ENCODE peak calls at places on chromosomes 1 and 21, in four cellular contexts. V, O, I and X are unnamed samples.

GRCh38 chr21:43312751-43313169 is 114.2 kb downstream of the SIK1 start:
- DNase-seq in O (peak), I (no peak), V (peak), X (no peak)

GRCh38 chr21:45104560-45104959 is 30.2 kb downstream of the ADARB1 start:
- DNase-seq in O (no peak), I (no peak), V (no peak), X (peak)

GRCh38 chr1:153355445-153356071 is 2.1 kb upstream of the S100A9 start:
- DNase-seq in I (peak), O (peak), V (peak), X (peak)

GRCh38 chr1:236608930-236609726 is 4.8 kb upstream of the HEATR1 start:
- DNase-seq in I (peak), V (peak), O (peak), X (peak)

GRCh38 chr1:117189109-117189437 is 21.7 kb downstream of the VTCN1 start:
- DNase-seq in I (no peak), O (no peak), V (no peak), X (no peak)

GRCh38 chr1:25649041-25649440 is 32.5 kb downstream of the MAN1C1 start:
- DNase-seq in O (no peak), I (no peak), V (no peak), X (no peak)

GRCh38 chr1:191888996-191889622 is 269.2 kb upstream of the RGS18 start:
- DNase-seq in V (no peak), O (no peak), I (peak), X (no peak)

GRCh38 chr1:205037539-205037938 is 5.5 kb upstream of the CNTN2 start:
- DNase-seq in I (no peak), O (no peak), V (no peak), X (no peak)

GRCh38 chr1:8879348-8880067 is 1.0 kb upstream of the ENO1 start:
- DNase-seq in V (no peak), I (no peak), O (no peak), X (no peak)

GRCh38 chr21:25243809-25244208 is 363.5 kb downstream of the MRPL39 start:
- DNase-seq in I (no peak), O (no peak), V (no peak), X (no peak)

GRCh38 chr1:165403835-165404482 is 41.0 kb downstream of the RXRG start:
- DNase-seq in I (no peak), V (no peak), O (peak), X (peak)

GRCh38 chr1:49197081-49197480 is 420.4 kb upstream of the BEND5 start:
- DNase-seq in V (no peak), I (no peak), O (no peak), X (no peak)

GRCh38 chr1:29243023-29243862 is 6.9 kb downstream of the PTPRU start:
- DNase-seq in O (no peak), I (no peak), V (no peak), X (no peak)

GRCh38 chr1:53557369-53557768 is 98.2 kb downstream of the DMRTB1 start:
- DNase-seq in O (no peak), V (no peak), I (no peak), X (no peak)
- TF ChIP-seq CTCF in O (no peak), V (no peak), I (no peak), X (no peak)

GRCh38 chr1:54329337-54329954 is 76.7 kb downstream of the SSBP3 start:
- DNase-seq in O (no peak), I (no peak), V (no peak), X (no peak)

GRCh38 chr1:54325705-54326461 is 80.3 kb downstream of the SSBP3 start:
- DNase-seq in O (no peak), I (no peak), V (no peak), X (no peak)

GRCh38 chr1:54326577-54327385 is 79.4 kb downstream of the SSBP3 start:
- DNase-seq in O (no peak), I (no peak), V (no peak), X (no peak)

GRCh38 chr1:54327386-54328116 is 78.6 kb downstream of the SSBP3 start:
- DNase-seq in I (peak), V (no peak), O (no peak), X (no peak)

GRCh38 chr1:54328117-54328636 is 78.0 kb downstream of the SSBP3 start:
- DNase-seq in I (no peak), O (no peak), V (no peak), X (no peak)
- TF ChIP-seq CTCF in I (no peak), O (no peak), V (no peak), X (no peak)

GRCh38 chr1:110477445-110477957 is 26.6 kb downstream of the PROK1 start:
- DNase-seq in O (no peak), V (no peak), I (no peak), X (peak)
- TF ChIP-seq CTCF in O (no peak), V (no peak), I (peak), X (peak)

GRCh38 chr1:203038217-203038741 is 12.0 kb downstream of the PPFIA4 start:
- DNase-seq in O (no peak), I (peak), V (peak), X (peak)
- TF ChIP-seq CTCF in O (no peak), I (peak), V (peak), X (no peak)

GRCh38 chr1:15064217-15064929 is 89.2 kb upstream of the TMEM51 start:
- DNase-seq in O (no peak), I (no peak), V (no peak), X (no peak)
- TF ChIP-seq CTCF in O (no peak), I (no peak), V (no peak), X (no peak)

GRCh38 chr1:22709891-22710687 is 550 bp upstream of the EPHB2 start:
- DNase-seq in V (peak), O (no peak), I (peak), X (peak)

GRCh38 chr1:22708777-22709176 is 1.9 kb upstream of the EPHB2 start:
- DNase-seq in O (no peak), V (no peak), I (no peak), X (no peak)

GRCh38 chr1:22711071-22711470 is 432 bp downstream of the EPHB2 start:
- DNase-seq in O (no peak), I (no peak), V (no peak), X (no peak)

GRCh38 chr1:22710688-22711024 is at the start of gene EPHB2:
- DNase-seq in V (peak), I (peak), O (no peak), X (peak)

GRCh38 chr1:22709227-22709626 is 1.4 kb upstream of the EPHB2 start:
- DNase-seq in O (no peak), V (no peak), I (no peak), X (no peak)
- TF ChIP-seq CTCF in O (no peak), V (no peak), I (peak), X (no peak)

GRCh38 chr1:38258085-38258484 is 211.5 kb upstream of the POU3F1 start:
- DNase-seq in O (no peak), V (no peak), I (no peak), X (no peak)

GRCh38 chr1:38253314-38253713 is 206.7 kb upstream of the POU3F1 start:
- DNase-seq in I (no peak), O (no peak), V (no peak), X (no peak)

GRCh38 chr1:38257374-38257773 is 210.8 kb upstream of the POU3F1 start:
- DNase-seq in O (no peak), I (no peak), V (no peak), X (no peak)

GRCh38 chr1:38261574-38261973 is 215.0 kb upstream of the POU3F1 start:
- DNase-seq in I (no peak), V (no peak), O (no peak), X (no peak)

DNA sequence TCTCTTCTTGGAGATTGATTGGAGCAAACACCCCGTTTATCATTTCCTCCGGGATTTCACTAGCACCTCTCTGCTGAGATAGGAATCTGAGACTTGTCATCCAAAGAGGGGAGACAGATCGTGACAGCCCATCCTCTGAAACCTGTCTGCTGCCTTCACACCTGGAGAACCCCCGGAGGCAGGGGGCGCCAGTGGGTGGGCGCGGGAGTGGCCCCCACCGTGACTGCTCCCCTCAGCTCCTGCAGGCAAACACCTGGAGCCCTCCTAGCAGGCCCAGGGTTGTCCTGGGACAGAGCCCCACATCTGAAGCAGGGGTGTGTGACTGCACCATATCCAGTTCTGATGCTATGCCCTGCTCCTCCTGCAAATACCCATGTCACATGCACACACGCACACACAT is 209.5 kb upstream of the POU3F1 start:
- DNase-seq in O (no peak), I (no peak), V (no peak), X (no peak)
- TF ChIP-seq CTCF in O (no peak), I (no peak), V (no peak), X (no peak)

DNA sequence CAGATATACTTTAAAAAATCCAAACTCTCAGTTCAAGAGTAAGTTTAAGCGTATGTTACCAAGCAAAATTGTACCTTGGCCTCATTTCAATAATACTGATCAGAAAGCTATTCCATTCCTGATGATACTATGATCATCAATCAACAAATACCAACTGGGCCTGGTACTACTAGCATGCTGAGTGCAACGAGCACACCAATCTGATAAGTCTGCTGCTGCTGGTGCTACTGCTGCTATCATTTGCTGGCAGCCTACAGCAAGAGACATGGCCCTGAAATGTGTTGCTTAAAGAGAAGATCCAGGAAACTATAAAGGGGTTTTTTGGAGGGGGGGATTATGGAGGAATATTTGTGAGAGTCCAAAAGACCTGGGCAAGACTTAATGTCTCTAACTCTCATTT is 39.7 kb downstream of the NME7 start:
- DNase-seq in O (no peak), V (no peak), I (no peak), X (no peak)
- TF ChIP-seq CTCF in O (no peak), V (no peak), I (no peak), X (no peak)